ENCODE peak calls at places on chromosomes 6 and 20, in four cellular contexts. V is fibroblast of mammary gland; Y is CD8-positive, alpha-beta T cell; M is thoracic aorta. J is an unnamed sample.

GRCh38 chr20:54320148-54320607 is 112.3 kb downstream of the PFDN4 start:
- DNase-seq in V (no peak), Y (no peak), M (no peak), J (no peak)

GRCh38 chr20:37929366-37930014 is 26.6 kb downstream of the VSTM2L start:
- DNase-seq in M (no peak), Y (no peak), V (no peak), J (no peak)

GRCh38 chr20:34045930-34046329 is 52.2 kb downstream of the RALY start:
- DNase-seq in M (no peak), Y (no peak), V (no peak), J (no peak)

GRCh38 chr20:64038579-64039292 is 2.8 kb downstream of the C20orf204 start:
- DNase-seq in Y (peak; percentile 91), V (peak; percentile 56), M (no peak), J (peak; percentile 78)

GRCh38 chr20:61114776-61115175 is 137.3 kb upstream of the CDH4 start:
- DNase-seq in V (no peak), Y (no peak), M (no peak), J (no peak)

GRCh38 chr6:163405412-163406309 is 8.9 kb upstream of the QKI start:
- DNase-seq in M (no peak), V (peak; percentile 19), Y (no peak), J (no peak)

GRCh38 chr20:58048096-58048702 is 180.3 kb downstream of the ANKRD60 start:
- DNase-seq in V (peak; percentile 44), M (no peak), Y (no peak), J (peak; percentile 32)

GRCh38 chr6:111552241-111552744 is 53.4 kb downstream of the TRAF3IP2 start:
- DNase-seq in Y (no peak), V (peak; percentile 97), M (peak; percentile 34), J (peak; percentile 52)

GRCh38 chr20:52031574-52032303 is 159.8 kb downstream of the ZFP64 start:
- DNase-seq in V (peak; percentile 74), Y (no peak), M (no peak), J (no peak)

GRCh38 chr6:137804647-137805046 is 62.4 kb upstream of the TNFAIP3 start:
- DNase-seq in Y (no peak), M (no peak), V (no peak), J (no peak)

GRCh38 chr20:10611357-10611756 is 62.4 kb downstream of the JAG1 start:
- DNase-seq in V (peak; percentile 73), M (no peak), Y (no peak), J (no peak)
- TF ChIP-seq CTCF in V (peak; percentile 62), M (peak; percentile 24), Y (no peak), J (peak; percentile 51)

GRCh38 chr6:39791311-39791710 is 865 bp upstream of the DAAM2 start:
- DNase-seq in Y (no peak), M (no peak), V (peak; percentile 31), J (no peak)
- TF ChIP-seq CTCF in Y (no peak), M (no peak), V (peak; percentile 37), J (no peak)

DNA sequence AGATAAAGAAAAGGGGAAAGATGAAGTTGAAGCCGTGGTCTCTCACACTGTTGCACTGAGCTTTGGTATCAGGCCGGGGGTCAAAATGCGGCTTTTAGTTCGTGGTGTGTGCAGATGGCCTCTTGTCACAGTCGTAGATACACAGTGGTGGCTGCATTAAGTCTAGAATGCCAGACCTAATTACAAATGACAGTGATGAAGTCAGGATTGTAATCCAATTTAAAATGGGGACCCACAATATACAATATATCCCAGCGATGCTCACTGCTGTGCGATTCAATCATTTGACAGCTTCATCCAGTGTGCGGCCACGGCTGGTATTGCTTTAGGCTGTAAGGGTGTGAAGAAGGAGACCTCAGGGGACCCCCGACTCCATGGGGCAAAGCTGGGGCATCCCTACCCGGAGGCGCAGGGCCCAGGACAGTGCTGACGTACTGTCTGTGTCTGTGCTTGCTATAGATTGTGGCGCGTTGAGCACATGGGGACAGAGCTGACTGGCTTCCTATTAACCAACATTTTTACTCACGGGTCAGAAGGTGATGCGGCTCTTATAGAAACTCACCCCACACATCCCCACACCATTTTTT is 210.0 kb upstream of the SOX4 start:
- DNase-seq in Y (no peak), V (no peak), M (no peak), J (no peak)
- TF ChIP-seq CTCF in Y (no peak), V (no peak), M (no peak), J (no peak)

DNA sequence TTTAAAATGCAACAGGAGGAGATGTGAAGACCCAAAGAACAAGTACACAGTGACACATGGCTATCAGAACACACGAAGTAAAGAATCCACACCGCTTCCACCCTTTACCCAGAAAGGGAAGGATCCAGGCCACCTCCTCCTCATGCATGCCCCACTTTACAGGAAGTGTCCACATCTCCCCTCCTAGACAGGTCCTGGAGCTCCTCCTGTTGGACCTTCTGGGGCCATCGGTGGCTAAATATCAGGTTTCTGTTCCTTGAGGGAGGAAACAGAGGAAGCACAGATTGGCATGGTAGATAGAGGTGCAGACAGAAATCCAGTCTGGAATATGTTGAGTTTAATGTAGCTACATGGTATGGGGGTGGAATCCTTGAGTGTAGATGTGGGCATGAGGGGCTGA is 10.9 kb downstream of the NINL start:
- DNase-seq in M (no peak), V (peak; percentile 59), Y (no peak), J (no peak)
- TF ChIP-seq CTCF in M (no peak), V (peak; percentile 43), Y (no peak), J (no peak)

J was measured in progenitor cell of endocrine pancreas.